ENCODE peak calls at places on chromosomes 13 and 19, in six cellular contexts. Z is transverse colon, H is suprapubic skin, B is heart left ventricle, O is body of pancreas, G is tibial nerve. E is an unnamed sample. For H3K27me3, the result is how much of the 10 kb centered on the place peaks cover.

GRCh38 chr13:83819611-83820010 is 62.7 kb downstream of the SLITRK1 start:
- DNase-seq in Z (no peak), H (no peak), B (no peak), O (no peak), G (no peak), E (no peak)

GRCh38 chr13:44109986-44110640 is 230.4 kb downstream of the LACC1 start:
- DNase-seq in Z (peak), H (no peak), B (no peak), O (no peak), G (no peak), E (no peak)

GRCh38 chr19:33291623-33292534 is 10.5 kb downstream of the CEBPA start:
- DNase-seq in Z (peak), H (no peak), B (no peak), O (no peak), G (no peak), E (no peak)

GRCh38 chr13:99985243-99985874 is 3.8 kb downstream of the ZIC2 start:
- DNase-seq in Z (no peak), H (no peak), B (no peak), O (no peak), G (no peak), E (no peak)

GRCh38 chr19:19691683-19692082 is 23.0 kb downstream of the ZNF101 start:
- DNase-seq in Z (no peak), H (no peak), B (no peak), O (no peak), G (no peak), E (no peak)

GRCh38 chr19:42069619-42070293 is at the start of gene GRIK5:
- DNase-seq in Z (no peak), H (no peak), B (no peak), O (no peak), G (no peak), E (peak)

GRCh38 chr19:33392341-33393285 is 19.1 kb downstream of the CEBPG start:
- DNase-seq in Z (peak), H (no peak), B (no peak), O (peak), G (no peak), E (peak)

GRCh38 chr13:28355822-28356371 is 139.0 kb downstream of the FLT1 start:
- DNase-seq in Z (no peak), H (no peak), B (no peak), O (no peak), G (no peak), E (no peak)

GRCh38 chr19:16076154-16076957 is at the start of gene TPM4:
- DNase-seq in Z (peak), H (peak), B (peak), O (peak), G (peak), E (peak)

GRCh38 chr19:16075430-16076153 is 703 bp upstream of the TPM4 start:
- DNase-seq in Z (peak), H (no peak), B (no peak), O (no peak), G (no peak), E (peak)

GRCh38 chr19:16076958-16077611 is 790 bp downstream of the TPM4 start:
- DNase-seq in Z (peak), H (peak), B (peak), O (peak), G (peak), E (peak)

GRCh38 chr19:16078311-16078758 is 2.0 kb downstream of the TPM4 start:
- DNase-seq in Z (peak), H (peak), B (no peak), O (no peak), G (peak), E (peak)

DNA sequence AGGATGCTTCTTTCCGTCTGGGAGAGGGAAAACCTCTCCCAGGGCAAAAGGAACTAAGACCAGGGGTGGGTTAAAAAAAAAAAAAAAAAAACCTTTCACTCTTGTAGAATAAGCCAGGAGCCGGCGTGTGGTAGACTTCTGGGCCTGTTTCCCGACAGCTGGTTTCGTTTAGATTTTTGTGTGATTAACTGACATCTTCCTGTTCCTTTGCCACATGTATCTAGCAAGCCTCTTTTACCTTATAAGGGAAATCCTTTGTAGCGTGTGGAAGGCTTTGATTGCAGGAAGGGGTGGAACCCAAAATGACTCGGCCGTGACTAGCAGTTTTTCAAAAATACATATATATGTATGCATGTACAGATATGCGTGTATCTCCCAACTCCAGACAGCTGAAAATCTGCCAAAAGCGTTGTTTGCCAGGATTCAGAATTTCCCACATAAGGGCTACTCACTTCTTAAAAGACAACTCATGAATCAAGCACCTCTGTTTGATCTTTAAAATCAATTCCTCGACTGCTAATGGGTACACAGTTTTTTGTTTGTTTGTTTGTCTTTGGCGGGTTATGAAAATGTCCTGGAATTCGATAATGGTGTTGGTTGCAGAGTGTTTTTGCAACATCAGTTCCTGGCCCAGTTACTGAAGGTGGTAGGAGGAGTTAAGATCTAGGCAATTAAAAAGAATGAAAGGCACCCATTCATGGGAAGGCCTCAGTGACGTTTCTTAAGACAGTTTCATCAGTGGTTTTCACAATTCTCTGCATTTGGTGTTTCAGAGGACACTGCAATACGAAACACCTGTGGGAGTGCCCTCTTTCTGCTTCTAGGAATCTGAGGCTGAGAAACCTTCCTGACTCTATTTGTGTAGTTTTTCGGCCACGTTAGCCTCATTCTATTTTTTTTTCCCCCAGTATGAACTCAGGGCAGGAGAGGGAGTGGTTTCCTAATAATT is 2.7 kb downstream of the TPM4 start:
- DNase-seq in Z (peak), H (peak), B (peak), O (no peak), G (peak), E (peak)
- TF ChIP-seq POLR2A in Z (peak), H (no peak), B (peak), O (no peak), G (no peak), E (no peak)

GRCh38 chr13:46296920-46297319 is 85.2 kb downstream of the LRRC63 start:
- DNase-seq in Z (no peak), H (no peak), B (no peak), O (no peak), G (peak), E (no peak)

GRCh38 chr13:46297338-46297737 is 85.6 kb downstream of the LRRC63 start:
- DNase-seq in Z (no peak), H (no peak), B (no peak), O (no peak), G (no peak), E (no peak)

GRCh38 chr13:46296465-46296822 is 84.7 kb downstream of the LRRC63 start:
- DNase-seq in Z (no peak), H (no peak), B (no peak), O (no peak), G (no peak), E (no peak)

GRCh38 chr13:46295531-46296464 is 84.1 kb downstream of the LRRC63 start:
- DNase-seq in Z (peak), H (no peak), B (peak), O (no peak), G (peak), E (no peak)
- H3K27ac ChIP-seq in Z (peak), H (peak), B (no peak), O (no peak), G (no peak), E (peak)

GRCh38 chr19:53885036-53885435 is 3.0 kb downstream of the PRKCG start:
- DNase-seq in Z (no peak), H (no peak), B (no peak), O (no peak), G (no peak), E (no peak)

GRCh38 chr19:53883231-53883661 is 1.2 kb downstream of the PRKCG start:
- DNase-seq in Z (no peak), H (no peak), B (no peak), O (no peak), G (no peak), E (no peak)

GRCh38 chr19:53883741-53884140 is 1.7 kb downstream of the PRKCG start:
- DNase-seq in Z (no peak), H (no peak), B (no peak), O (no peak), G (no peak), E (no peak)

GRCh38 chr19:53882391-53883050 is 524 bp downstream of the PRKCG start:
- DNase-seq in Z (no peak), H (no peak), B (no peak), O (no peak), G (no peak), E (no peak)

GRCh38 chr19:53884256-53884655 is 2.3 kb downstream of the PRKCG start:
- DNase-seq in Z (no peak), H (no peak), B (no peak), O (no peak), G (no peak), E (no peak)
- H3K27me3 ChIP-seq in Z (half or more), H (half or more), B (under half), O (under half), G (under half), E (under half)

DNA sequence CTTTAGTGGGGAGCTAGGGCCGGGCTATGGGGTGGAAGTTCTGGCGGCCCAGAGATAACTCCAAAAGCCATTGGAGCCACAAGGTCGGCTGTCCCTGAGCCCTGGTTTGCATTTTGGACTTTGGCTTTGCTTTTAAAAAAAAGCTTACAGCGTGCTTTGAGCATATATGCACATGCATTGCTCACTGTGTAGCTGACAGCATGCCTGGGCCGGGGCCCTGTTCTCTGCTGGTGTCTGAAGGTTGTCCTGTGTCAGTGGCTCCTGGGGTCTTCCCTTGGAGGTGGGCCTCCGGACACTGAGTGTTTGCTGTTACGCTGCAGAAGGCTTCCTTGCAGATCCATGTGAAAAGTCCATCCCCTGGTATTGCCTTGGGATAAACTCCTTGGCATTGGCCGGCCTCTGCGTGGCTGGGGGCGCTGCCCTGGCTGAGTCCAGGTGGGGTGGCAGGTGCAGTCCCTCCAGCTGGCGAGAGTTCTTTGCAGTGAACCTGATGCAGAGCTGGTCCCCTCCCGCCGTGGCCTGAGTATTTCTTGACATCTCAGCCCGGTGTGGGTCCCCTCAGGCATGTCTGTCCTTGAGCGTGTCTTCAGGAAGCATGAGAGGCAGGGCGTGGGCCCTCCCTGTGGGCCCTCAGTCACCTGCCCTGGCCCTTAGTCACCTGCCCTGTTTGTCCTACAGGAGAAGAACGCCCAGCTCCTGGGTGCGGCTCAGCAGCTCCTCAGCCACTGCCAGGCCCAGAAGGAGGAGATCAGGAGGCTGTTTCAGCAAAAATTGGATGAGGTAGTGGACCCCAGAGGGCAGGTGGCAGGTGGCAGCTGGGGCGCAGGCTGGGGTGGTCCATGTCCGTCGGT is 23.0 kb downstream of the PLEKHJ1 start:
- DNase-seq in Z (peak), H (no peak), B (no peak), O (no peak), G (no peak), E (no peak)
- TF ChIP-seq POLR2A in Z (no peak), H (no peak), B (no peak), O (no peak), G (no peak), E (no peak)

GRCh38 chr19:43586346-43586745 is 9.6 kb downstream of the IRGQ start:
- DNase-seq in Z (no peak), H (no peak), B (no peak), O (no peak), G (no peak), E (no peak)
- H3K27ac ChIP-seq in Z (no peak), H (no peak), B (no peak), O (no peak), G (no peak), E (no peak)

DNA sequence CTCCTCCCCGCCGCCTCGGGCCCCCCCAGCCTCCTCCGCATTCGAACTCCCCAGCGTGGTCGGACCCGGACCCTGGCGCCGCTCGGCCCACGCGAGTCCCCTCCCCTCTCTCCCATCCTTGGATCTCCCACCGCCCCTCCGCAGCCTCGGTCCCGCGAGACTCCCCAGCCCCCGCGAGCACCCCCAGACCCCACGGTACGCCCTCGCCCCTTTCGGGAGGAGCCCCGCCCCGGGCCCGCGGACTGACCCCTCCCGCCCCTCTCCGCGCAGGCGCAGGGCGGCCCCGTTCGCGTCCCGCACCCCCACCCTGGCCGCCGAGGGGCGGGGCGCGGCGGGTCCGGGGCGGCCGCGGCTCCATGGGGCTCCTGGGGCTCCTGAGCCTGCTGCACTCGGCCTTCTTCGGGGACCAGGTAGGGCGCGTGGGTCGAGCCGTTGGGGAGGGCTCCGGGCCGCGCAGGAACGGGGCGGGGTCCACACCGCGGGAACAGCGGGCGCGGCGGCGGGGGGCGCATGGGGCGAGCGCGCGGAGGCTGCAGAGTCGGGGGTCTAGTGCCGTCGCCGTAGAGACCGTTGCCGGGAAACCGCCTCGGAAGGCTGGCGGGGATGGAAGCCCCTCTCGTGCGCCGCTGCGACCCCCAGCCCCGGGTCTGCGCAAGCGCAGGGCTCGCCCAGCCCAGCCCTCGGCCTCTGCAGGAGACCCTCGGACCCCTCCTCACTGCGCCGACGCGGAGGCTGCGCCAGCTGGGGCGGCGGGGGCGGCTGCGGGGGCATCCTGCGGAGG is 3.8 kb upstream of the APC2 start:
- DNase-seq in Z (no peak), H (no peak), B (peak), O (no peak), G (no peak), E (no peak)
- H3K27me3 ChIP-seq in Z (half or more), H (half or more), B (half or more), O (under half), G (under half), E (half or more)

GRCh38 chr19:45692187-45693111 is at the start of gene QPCTL:
- DNase-seq in Z (peak), H (peak), B (peak), O (peak), G (peak), E (peak)

GRCh38 chr19:45693168-45693788 is 812 bp downstream of the QPCTL start:
- DNase-seq in Z (peak), H (peak), B (peak), O (peak), G (peak), E (peak)

GRCh38 chr19:45687599-45687998 is 4.2 kb downstream of the SNRPD2 start:
- DNase-seq in Z (no peak), H (no peak), B (no peak), O (no peak), G (no peak), E (no peak)

GRCh38 chr19:45691516-45692186 is at the start of gene SNRPD2:
- DNase-seq in Z (peak), H (peak), B (peak), O (peak), G (peak), E (peak)
- TF ChIP-seq POLR2A in Z (peak), H (peak), B (peak), O (peak), G (peak), E (peak)

GRCh38 chr19:38319421-38320258 is at the start of gene KCNK6:
- DNase-seq in Z (peak), H (no peak), B (peak), O (peak), G (peak), E (no peak)

GRCh38 chr19:38320969-38321339 is 1.3 kb downstream of the KCNK6 start:
- DNase-seq in Z (no peak), H (no peak), B (no peak), O (no peak), G (no peak), E (no peak)

GRCh38 chr19:38323276-38323675 is 3.6 kb downstream of the KCNK6 start:
- DNase-seq in Z (no peak), H (no peak), B (no peak), O (no peak), G (no peak), E (no peak)

GRCh38 chr19:38324431-38324830 is 4.8 kb downstream of the KCNK6 start:
- DNase-seq in Z (no peak), H (no peak), B (no peak), O (no peak), G (no peak), E (no peak)

GRCh38 chr19:38321646-38322323 is 2.1 kb downstream of the KCNK6 start:
- DNase-seq in Z (peak), H (no peak), B (peak), O (no peak), G (no peak), E (peak)
- H3K27ac ChIP-seq in Z (peak), H (peak), B (peak), O (no peak), G (no peak), E (peak)